ENCODE peak calls at places on chromosomes 4 and X, in eight cellular contexts. F is endodermal cell; K is heart right ventricle; U is CD8-positive, alpha-beta T cell; G is ascending aorta; E is lower lobe of right lung; C is breast epithelium; O is endothelial cell of umbilical vein. J is an unnamed sample. For H3K9me3, the result is how much of the 10 kb centered on the place peaks cover.

GRCh38 chr4:105588252-105588651 is 35.8 kb downstream of the ARHGEF38 start:
- DNase-seq in C (no peak), E (no peak), K (no peak), F (no peak), O (no peak), U (no peak), G (no peak), J (no peak)

GRCh38 chr4:2261853-2262144 is at the start of gene MXD4:
- DNase-seq in U (no peak), K (no peak), G (no peak), E (no peak), O (no peak), F (no peak), C (no peak), J (no peak)

GRCh38 chr4:139315221-139315675 is 13.0 kb upstream of the NDUFC1 start:
- DNase-seq in F (peak), G (no peak), C (no peak), E (no peak), U (no peak), O (no peak), K (no peak), J (no peak)

GRCh38 chr4:75025432-75025831 is 92.5 kb downstream of the PARM1 start:
- DNase-seq in C (no peak), U (no peak), O (no peak), E (no peak), F (no peak), K (no peak), G (no peak), J (no peak)

GRCh38 chrX:97756879-97757278 is 873.2 kb downstream of the RPA4 start:
- DNase-seq in G (no peak), O (no peak), K (no peak), E (no peak), F (no peak), C (no peak), U (no peak), J (no peak)

GRCh38 chr4:176921256-176921655 is 128.5 kb upstream of the VEGFC start:
- DNase-seq in F (no peak), C (no peak), O (peak), K (no peak), E (no peak), U (no peak), G (no peak), J (no peak)

GRCh38 chr4:81684357-81684756 is 212.7 kb upstream of the RASGEF1B start:
- DNase-seq in U (no peak), C (no peak), F (no peak), E (no peak), G (no peak), K (no peak), O (no peak), J (no peak)

GRCh38 chr4:182835006-182835740 is 82.0 kb downstream of the DCTD start:
- DNase-seq in G (no peak), O (no peak), K (no peak), C (no peak), F (peak), E (no peak), U (no peak), J (no peak)

GRCh38 chrX:40483502-40483901 is 97.3 kb upstream of the ATP6AP2 start:
- DNase-seq in E (no peak), O (no peak), K (no peak), C (no peak), G (no peak), F (no peak), U (no peak), J (no peak)

GRCh38 chr4:118964891-118965411 is 76.3 kb downstream of the SYNPO2 start:
- DNase-seq in E (no peak), U (no peak), K (no peak), G (no peak), O (no peak), C (no peak), F (no peak), J (no peak)

GRCh38 chrX:4841216-4841745 is 1127.8 kb upstream of the PRKX start:
- DNase-seq in E (no peak), F (no peak), O (no peak), C (no peak), K (no peak), G (no peak), U (no peak), J (no peak)

DNA sequence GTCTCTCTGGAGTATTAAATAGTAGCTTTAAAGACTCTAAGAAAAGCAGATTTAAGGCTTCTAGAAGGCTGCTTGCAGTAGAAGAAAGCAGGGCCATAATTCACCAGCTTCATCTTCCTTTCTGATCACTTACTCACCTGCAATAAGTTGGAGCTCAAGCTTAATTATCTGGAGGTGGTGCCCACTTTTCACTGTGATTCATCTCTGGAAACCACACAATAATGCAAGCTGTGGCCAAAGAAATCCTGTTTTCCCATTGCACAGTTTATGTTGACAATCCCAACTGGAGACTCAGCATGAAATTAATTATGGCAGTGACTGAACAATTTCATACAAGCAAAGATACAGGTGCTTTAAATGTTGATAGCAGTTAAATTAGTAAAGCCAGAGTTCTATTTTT is 14.7 kb downstream of the CWH43 start:
- DNase-seq in C (no peak), O (no peak), U (no peak), G (no peak), E (no peak), F (no peak), K (no peak), J (no peak)
- H3K9me3 ChIP-seq in C (under half), O (under half), U (under half), G (under half), E (under half), F (under half), K (under half), J (under half)

GRCh38 chr4:67014592-67014991 is 530.7 kb downstream of the CENPC start:
- DNase-seq in C (no peak), K (no peak), O (no peak), U (no peak), G (no peak), F (peak), E (no peak), J (no peak)
- H3K9me3 ChIP-seq in C (under half), K (under half), O (under half), U (under half), G (under half), F (under half), E (under half), J (under half)

GRCh38 chrX:136212557-136213111 is 38.6 kb downstream of the MAP7D3 start:
- DNase-seq in O (no peak), U (no peak), C (no peak), F (no peak), K (no peak), G (no peak), E (no peak), J (no peak)
- H3K9me3 ChIP-seq in O (under half), U (under half), C (under half), F (under half), K (under half), G (under half), E (under half), J (under half)

GRCh38 chr4:11616856-11617255 is 188.2 kb upstream of the HS3ST1 start:
- DNase-seq in U (no peak), G (no peak), F (no peak), O (no peak), K (no peak), E (no peak), C (no peak), J (no peak)
- H3K9me3 ChIP-seq in U (under half), G (under half), F (under half), O (under half), K (under half), E (under half), C (under half), J (under half)

DNA sequence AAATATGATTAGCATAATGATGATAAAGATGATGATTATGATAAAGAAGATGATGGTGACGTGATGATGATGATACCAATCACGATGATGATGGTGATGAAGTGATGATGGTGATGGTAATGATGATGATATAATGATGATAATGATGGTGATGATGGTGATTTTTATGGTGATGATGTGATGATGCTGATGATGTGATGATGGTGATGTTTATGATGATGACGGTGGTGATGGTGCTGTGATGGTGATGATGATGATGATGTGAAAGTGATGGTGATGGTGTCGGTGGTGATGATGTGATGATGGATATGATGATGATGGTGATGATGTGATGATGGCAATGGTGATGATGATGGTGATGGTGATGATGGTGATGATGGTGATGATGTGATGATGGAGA is 130.8 kb upstream of the PSAPL1 start:
- DNase-seq in G (no peak), U (no peak), E (no peak), C (no peak), K (no peak), F (no peak), O (no peak), J (no peak)
- H3K9me3 ChIP-seq in G (under half), U (under half), E (under half), C (under half), K (under half), F (under half), O (under half), J (under half)

GRCh38 chrX:72006461-72006860 is 95.8 kb downstream of the NHSL2 start:
- DNase-seq in F (no peak), G (no peak), K (no peak), E (no peak), O (no peak), U (no peak), C (no peak), J (no peak)
- H3K9me3 ChIP-seq in F (under half), G (under half), K (under half), E (under half), O (under half), U (under half), C (under half), J (under half)

GRCh38 chrX:156002517-156002916 is 5.0 kb downstream of the IL9R start:
- DNase-seq in O (no peak), G (no peak), F (no peak), K (no peak), E (no peak), U (no peak), C (no peak), J (no peak)
- H3K9me3 ChIP-seq in O (under half), G (under half), F (under half), K (under half), E (under half), U (under half), C (under half), J (under half)

DNA sequence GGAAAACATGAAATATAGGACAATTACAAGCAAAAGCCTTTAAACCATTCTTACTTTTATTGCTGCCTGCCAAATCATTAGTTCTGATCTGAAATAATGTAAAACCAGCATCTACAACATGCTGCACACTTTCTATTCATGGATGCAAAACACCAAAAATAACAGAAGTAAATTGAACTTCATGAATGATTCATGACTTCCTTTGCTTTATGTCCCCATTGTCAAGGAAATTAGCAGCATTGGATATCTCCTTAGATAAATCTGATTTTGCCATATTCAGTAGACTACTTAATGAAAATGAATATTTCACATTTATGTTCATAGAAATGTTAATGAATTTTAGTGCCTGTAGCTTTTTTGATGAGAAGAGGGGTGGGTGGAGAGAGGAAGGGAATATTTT is 132.6 kb downstream of the COMMD8 start:
- DNase-seq in O (no peak), E (no peak), U (no peak), F (no peak), K (no peak), C (no peak), G (no peak), J (no peak)
- H3K9me3 ChIP-seq in O (under half), E (under half), U (under half), F (under half), K (under half), C (under half), G (under half), J (under half)

GRCh38 chrX:360496-361150 is 26.1 kb downstream of the PPP2R3B start:
- DNase-seq in E (no peak), F (no peak), C (no peak), G (no peak), O (no peak), K (no peak), U (no peak), J (peak)
- H3K9me3 ChIP-seq in E (under half), F (under half), C (under half), G (under half), O (under half), K (under half), U (under half), J (under half)

J was measured in RWPE2.